ENCODE peak calls at places on chromosomes 1 and 21, in five cellular contexts. V, S, E, U and G are unnamed samples.

GRCh38 chr21:28913071-28913470 is 79.6 kb downstream of the LTN1 start:
- DNase-seq in E (no peak), V (no peak), S (no peak), U (no peak), G (no peak)

GRCh38 chr1:230825061-230825803 is 43.1 kb downstream of the C1orf198 start:
- DNase-seq in E (peak), U (no peak), S (peak), V (no peak), G (no peak)

GRCh38 chr1:234842726-234843641 is 233.0 kb upstream of the IRF2BP2 start:
- DNase-seq in E (no peak), S (no peak), U (no peak), V (peak), G (no peak)

GRCh38 chr1:229980009-229980408 is 87.0 kb upstream of the GALNT2 start:
- DNase-seq in U (no peak), V (no peak), E (peak), S (no peak), G (no peak)

GRCh38 chr1:231206856-231207255 is 34.2 kb upstream of the GNPAT start:
- DNase-seq in V (no peak), S (no peak), U (no peak), E (no peak), G (no peak)

GRCh38 chr1:50969611-50970507 is at the start of gene CDKN2C:
- DNase-seq in V (peak), S (peak), E (peak), U (peak), G (peak)

GRCh38 chr1:215911406-215911968 is 344.4 kb downstream of the KCTD3 start:
- DNase-seq in S (no peak), U (no peak), E (no peak), V (no peak), G (no peak)

GRCh38 chr1:68625636-68626035 is 128.8 kb upstream of the DEPDC1 start:
- DNase-seq in U (no peak), V (no peak), E (no peak), S (no peak), G (no peak)

GRCh38 chr1:224106568-224107281 is 7.2 kb upstream of the FBXO28 start:
- DNase-seq in V (no peak), U (peak), E (peak), S (no peak), G (no peak)

GRCh38 chr1:203703586-203703985 is 61.4 kb upstream of the LAX1 start:
- DNase-seq in E (no peak), U (no peak), S (no peak), V (no peak), G (no peak)

GRCh38 chr1:171372418-171373088 is 58.6 kb downstream of the FMO4 start:
- DNase-seq in E (no peak), S (no peak), U (no peak), V (no peak), G (no peak)

GRCh38 chr1:151501474-151501873 is 9.7 kb upstream of the CGN start:
- DNase-seq in S (no peak), V (no peak), E (no peak), U (no peak), G (no peak)
- TF ChIP-seq CTCF in S (no peak), V (peak), E (peak), U (peak), G (no peak)

GRCh38 chr1:151975311-151976014 is 18.2 kb downstream of the S100A10 start:
- DNase-seq in E (no peak), U (no peak), S (no peak), V (no peak), G (no peak)

GRCh38 chr1:151978910-151979309 is 14.7 kb downstream of the S100A10 start:
- DNase-seq in E (no peak), V (no peak), S (no peak), U (no peak), G (no peak)

GRCh38 chr1:151976868-151977267 is 16.8 kb downstream of the S100A10 start:
- DNase-seq in V (no peak), E (peak), S (no peak), U (no peak), G (no peak)

GRCh38 chr1:151976015-151976343 is 17.7 kb downstream of the S100A10 start:
- DNase-seq in E (no peak), S (no peak), V (no peak), U (no peak), G (no peak)

DNA sequence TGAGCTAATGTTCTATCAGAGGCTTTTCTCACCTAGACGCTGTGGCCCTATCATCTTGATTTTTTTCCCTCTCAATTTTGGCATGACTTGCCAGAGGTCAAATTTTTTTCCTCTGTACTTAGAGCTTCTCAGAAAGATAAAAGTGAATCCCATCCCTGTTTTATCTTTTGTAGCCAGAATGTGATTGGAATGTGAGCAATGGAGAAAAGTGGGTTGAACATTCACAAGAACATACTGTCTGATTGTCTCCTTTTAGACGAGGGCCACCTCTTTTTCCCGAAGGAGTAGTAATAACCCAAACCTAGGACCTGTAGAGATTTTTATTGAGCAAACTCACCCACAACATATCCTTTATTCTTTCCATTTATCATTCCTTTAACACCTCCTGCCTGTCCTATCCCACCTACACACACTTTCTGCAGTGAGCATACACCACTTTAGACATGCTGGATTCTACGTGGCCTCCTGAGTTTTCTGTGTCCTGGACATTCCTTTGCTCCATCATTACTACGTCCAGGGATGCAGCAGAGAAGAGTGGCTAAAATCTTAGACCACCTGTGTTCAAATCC is 15.9 kb downstream of the S100A10 start:
- DNase-seq in U (no peak), E (no peak), V (no peak), S (no peak), G (no peak)
- H3K27ac ChIP-seq in U (no peak), E (no peak), V (no peak), S (no peak), G (no peak)

GRCh38 chr1:74357150-74357549 is 122.0 kb downstream of the TNNI3K start:
- DNase-seq in V (no peak), S (no peak), U (no peak), E (no peak), G (no peak)
- TF ChIP-seq CTCF in V (no peak), S (no peak), U (no peak), E (no peak), G (no peak)

GRCh38 chr1:99660496-99660895 is 14.6 kb downstream of the PALMD start:
- DNase-seq in U (no peak), V (no peak), S (no peak), E (peak), G (no peak)
- H3K27ac ChIP-seq in U (no peak), V (no peak), S (peak), E (peak), G (peak)

GRCh38 chr1:58790313-58790712 is 6.5 kb upstream of the JUN start:
- DNase-seq in S (no peak), E (no peak), V (no peak), U (no peak), G (no peak)

GRCh38 chr1:58788259-58788658 is 4.4 kb upstream of the JUN start:
- DNase-seq in E (no peak), U (no peak), S (no peak), V (no peak), G (no peak)

GRCh38 chr1:58792851-58793250 is 9.0 kb upstream of the JUN start:
- DNase-seq in V (no peak), U (no peak), S (no peak), E (no peak), G (no peak)

GRCh38 chr1:58789322-58789856 is 5.5 kb upstream of the JUN start:
- DNase-seq in S (no peak), U (no peak), V (no peak), E (no peak), G (no peak)

DNA sequence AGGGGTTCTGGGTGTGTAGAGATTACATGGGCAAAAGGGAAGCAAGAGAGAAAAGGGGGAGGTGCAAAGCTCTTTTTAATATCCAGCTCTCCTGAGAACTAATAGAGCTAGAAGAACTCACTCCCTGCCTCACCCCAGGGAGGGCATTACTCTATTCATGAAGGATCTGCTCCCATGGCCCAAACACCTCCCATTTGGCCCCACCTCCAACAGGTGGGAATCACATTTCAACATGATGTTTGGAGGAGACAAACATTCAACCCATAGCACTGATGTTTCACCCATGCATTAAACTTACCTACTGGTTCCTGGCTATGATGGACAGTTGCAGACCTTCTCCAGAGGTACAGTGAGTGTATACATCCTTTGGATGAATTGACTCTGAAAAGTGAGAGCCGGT is 7.3 kb upstream of the JUN start:
- DNase-seq in S (no peak), U (no peak), V (no peak), E (no peak), G (no peak)
- TF ChIP-seq CTCF in S (no peak), U (no peak), V (no peak), E (no peak), G (no peak)

GRCh38 chr1:3322440-3323020 is 131.9 kb upstream of the ARHGEF16 start:
- DNase-seq in E (no peak), S (no peak), V (no peak), U (no peak), G (no peak)
- H3K27ac ChIP-seq in E (no peak), S (no peak), V (no peak), U (no peak), G (no peak)

GRCh38 chr21:32279377-32279680 is 480 bp upstream of the MIS18A start:
- DNase-seq in U (no peak), S (no peak), V (no peak), E (no peak), G (no peak)

GRCh38 chr21:32278068-32278467 is 781 bp downstream of the MIS18A start:
- DNase-seq in S (no peak), U (no peak), E (no peak), V (no peak), G (no peak)

GRCh38 chr21:32281531-32281930 is 2.7 kb upstream of the MIS18A start:
- DNase-seq in E (no peak), V (no peak), U (no peak), S (no peak), G (no peak)

GRCh38 chr21:32276671-32277070 is 2.2 kb downstream of the MIS18A start:
- DNase-seq in U (no peak), V (no peak), E (no peak), S (no peak), G (no peak)

GRCh38 chr21:32278518-32279376 is at the start of gene MIS18A:
- DNase-seq in E (peak), V (peak), U (peak), S (peak), G (peak)
- TF ChIP-seq CTCF in E (no peak), V (peak), U (peak), S (peak), G (peak)

DNA sequence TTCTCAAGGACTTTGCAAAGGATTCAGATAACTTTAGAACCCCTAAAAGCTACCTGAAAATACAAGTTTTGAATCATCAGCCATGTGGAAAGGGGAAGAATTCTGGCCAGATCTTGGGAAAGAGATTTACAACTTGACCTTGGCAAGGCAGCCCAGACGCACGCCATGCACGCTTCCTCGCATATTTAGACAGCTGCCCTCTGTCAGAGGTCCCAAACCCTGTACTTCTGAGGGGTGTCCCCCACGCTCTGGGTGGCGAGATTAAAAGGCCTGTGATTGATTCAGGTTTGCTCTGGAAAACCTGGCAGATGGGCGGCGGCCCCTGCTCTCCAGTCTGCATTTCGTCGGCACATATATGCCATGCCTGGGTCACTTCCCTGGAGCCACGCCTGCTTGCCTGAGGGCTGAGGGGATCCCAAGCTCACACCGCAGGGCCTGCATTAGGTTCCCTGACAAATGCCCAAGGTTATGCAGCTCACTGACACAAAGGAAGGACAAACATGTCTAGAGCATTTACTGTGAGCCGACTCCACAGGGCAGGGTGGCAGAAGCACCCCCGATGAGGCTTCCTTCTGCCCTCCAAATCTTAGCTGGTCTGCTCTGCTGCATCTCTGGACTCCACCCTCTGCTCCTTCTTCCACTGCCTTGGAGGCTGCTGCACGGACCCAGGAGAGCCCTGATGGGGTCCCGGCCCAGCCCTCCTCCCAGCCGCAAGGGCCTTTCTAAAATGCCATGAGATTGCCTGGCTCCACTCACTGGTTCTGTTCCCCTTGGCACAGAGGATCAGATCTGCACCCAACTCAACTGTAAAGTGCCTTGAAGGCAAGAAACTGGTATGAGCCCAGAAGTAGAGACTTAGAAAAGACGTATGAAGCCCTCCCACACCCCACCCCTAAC is 103.9 kb downstream of the BCAR3 start:
- DNase-seq in E (no peak), V (no peak), S (no peak), U (no peak), G (no peak)
- H3K27ac ChIP-seq in E (no peak), V (no peak), S (no peak), U (no peak), G (no peak)

DNA sequence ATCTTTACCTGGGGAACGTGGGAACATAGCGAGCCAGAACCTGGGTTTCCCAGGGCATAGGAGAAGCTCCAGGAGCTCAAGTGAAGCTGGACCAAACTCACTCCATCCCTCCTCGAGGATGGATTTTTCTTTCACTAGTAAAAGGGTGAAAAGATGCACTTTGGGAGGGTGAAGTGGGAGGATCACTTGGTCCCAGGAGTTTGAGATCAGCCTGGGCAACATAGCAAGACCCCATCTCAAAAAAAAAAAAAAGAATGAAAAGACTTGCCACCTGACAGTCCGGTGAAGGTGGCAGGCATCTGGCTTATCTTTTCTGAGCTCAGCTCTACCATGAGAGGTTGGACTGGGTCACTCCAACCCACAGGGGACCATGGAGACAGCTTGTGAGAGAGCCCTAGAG is 42.3 kb downstream of the CHAF1B start:
- DNase-seq in E (no peak), S (no peak), V (no peak), U (no peak), G (no peak)
- TF ChIP-seq CTCF in E (no peak), S (no peak), V (no peak), U (no peak), G (no peak)

DNA sequence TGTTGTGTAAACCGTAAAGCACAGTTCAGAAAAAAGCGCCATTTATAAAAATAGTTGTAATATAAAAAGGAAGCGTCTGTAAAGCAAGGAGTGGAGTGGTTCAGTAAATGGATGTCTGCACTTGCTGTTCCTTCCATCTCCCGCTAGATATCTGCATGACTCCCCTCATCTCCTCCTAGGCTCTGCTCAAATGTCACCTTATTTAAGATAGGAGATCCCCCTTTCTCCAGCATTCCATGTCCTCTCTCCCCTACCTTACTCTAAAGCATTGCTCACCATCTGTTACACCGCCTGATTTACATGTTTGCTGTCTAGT is 745 bp downstream of the MUL1 start:
- DNase-seq in S (no peak), E (no peak), V (no peak), U (no peak), G (no peak)
- H3K27ac ChIP-seq in S (peak), E (peak), V (peak), U (no peak), G (no peak)